ENCODE peak calls at places on chromosomes 1 and 21, in nine cellular contexts. Y is heart left ventricle; F is AG10803; R is SHP77 treated with DMSO at 0.1 percent for 48 hours; S is retina; D is amygdala; U is G401; B is activated naive CD4-positive, alpha-beta T cell; N is naive thymus-derived CD8-positive, alpha-beta T cell. E is an unnamed sample.

GRCh38 chr1:54152696-54153095 is at the start of gene CDCP2:
- DNase-seq in U (no peak), R (no peak), N (no peak), Y (no peak), D (no peak), F (no peak), B (no peak), S (no peak), E (no peak)

GRCh38 chr1:117734403-117734802 is 128.6 kb downstream of the TENT5C start:
- DNase-seq in R (no peak), Y (no peak), N (no peak), F (no peak), B (no peak), D (no peak), U (no peak), S (no peak), E (no peak)

GRCh38 chr1:230158422-230159291 is 91.6 kb downstream of the GALNT2 start:
- DNase-seq in Y (peak), B (no peak), N (no peak), R (peak), F (no peak), U (no peak), S (peak), D (no peak), E (no peak)

GRCh38 chr1:63116016-63116415 is 206.4 kb upstream of the FOXD3 start:
- DNase-seq in B (no peak), D (no peak), U (no peak), S (no peak), N (no peak), F (no peak), R (no peak), Y (no peak), E (no peak)

GRCh38 chr1:78229344-78229743 is 183.6 kb downstream of the GIPC2 start:
- DNase-seq in R (no peak), F (peak), U (no peak), Y (no peak), S (no peak), N (no peak), D (no peak), B (no peak), E (no peak)

GRCh38 chr1:183033205-183033604 is 10.0 kb downstream of the LAMC1 start:
- DNase-seq in S (no peak), F (no peak), B (no peak), D (no peak), Y (no peak), N (no peak), U (no peak), R (no peak), E (no peak)

GRCh38 chr1:172838681-172839313 is 179.9 kb downstream of the FASLG start:
- DNase-seq in S (no peak), F (no peak), U (no peak), Y (no peak), B (no peak), R (no peak), D (no peak), N (no peak), E (no peak)

GRCh38 chr1:119083980-119084379 is 56.5 kb downstream of the WARS2 start:
- DNase-seq in Y (no peak), F (no peak), R (no peak), U (no peak), D (no peak), N (no peak), S (no peak), B (no peak), E (no peak)

GRCh38 chr1:230205719-230206198 is 138.7 kb downstream of the GALNT2 start:
- DNase-seq in F (peak), Y (no peak), S (no peak), U (no peak), R (no peak), D (no peak), B (no peak), N (no peak), E (no peak)

GRCh38 chr1:216433175-216433574 is 9.9 kb upstream of the USH2A start:
- DNase-seq in U (no peak), D (no peak), Y (no peak), B (no peak), N (no peak), R (no peak), F (no peak), S (no peak), E (no peak)

GRCh38 chr1:15826810-15827507 is 19.5 kb upstream of the UQCRHL start:
- DNase-seq in B (no peak), R (no peak), F (no peak), Y (no peak), D (no peak), U (no peak), N (no peak), S (no peak), E (no peak)

GRCh38 chr21:42736646-42737350 is 83.4 kb downstream of the PDE9A start:
- DNase-seq in S (no peak), F (no peak), B (no peak), R (no peak), U (no peak), N (no peak), Y (no peak), D (no peak), E (no peak)

GRCh38 chr1:94027735-94028515 is 93.0 kb downstream of the ABCA4 start:
- DNase-seq in F (no peak), Y (no peak), S (no peak), R (no peak), N (no peak), D (peak), B (no peak), U (no peak), E (no peak)

GRCh38 chr1:220533504-220534109 is 5.7 kb downstream of the MARK1 start:
- DNase-seq in R (no peak), N (no peak), B (no peak), Y (no peak), D (no peak), S (no peak), F (no peak), U (no peak), E (no peak)

GRCh38 chr21:41759214-41759840 is 7.5 kb downstream of the RIPK4 start:
- DNase-seq in N (no peak), Y (no peak), R (no peak), S (no peak), B (no peak), U (no peak), D (no peak), F (no peak), E (no peak)

GRCh38 chr21:14500873-14501272 is 45.2 kb downstream of the SAMSN1 start:
- DNase-seq in N (no peak), F (no peak), R (no peak), D (no peak), B (no peak), U (no peak), S (no peak), Y (no peak), E (no peak)

GRCh38 chr1:56788102-56788501 is 31.1 kb downstream of the FYB2 start:
- DNase-seq in D (no peak), R (no peak), S (no peak), U (peak), N (no peak), B (no peak), Y (no peak), F (no peak), E (no peak)

GRCh38 chr1:212229654-212230053 is 55.6 kb upstream of the PPP2R5A start:
- DNase-seq in F (peak), D (no peak), R (no peak), Y (no peak), S (no peak), B (no peak), N (no peak), U (no peak), E (no peak)

GRCh38 chr1:208835082-208835467 is 590.9 kb upstream of the PLXNA2 start:
- DNase-seq in N (no peak), R (peak), Y (no peak), U (no peak), F (no peak), S (peak), B (no peak), D (no peak), E (no peak)

GRCh38 chr1:60765204-60765603 is 317.2 kb upstream of the NFIA start:
- DNase-seq in R (peak), D (no peak), F (peak), Y (no peak), B (no peak), S (no peak), N (no peak), U (no peak), E (peak)

GRCh38 chr1:8962812-8963669 is 17.4 kb downstream of the CA6 start:
- DNase-seq in F (peak), S (no peak), R (peak), N (no peak), D (no peak), U (peak), B (no peak), Y (no peak), E (no peak)

GRCh38 chr1:116489231-116489697 is 81.6 kb downstream of the CD58 start:
- DNase-seq in Y (no peak), S (no peak), D (no peak), R (no peak), F (no peak), U (no peak), B (no peak), N (no peak), E (no peak)

GRCh38 chr1:206803221-206803730 is 31.0 kb upstream of the IL10 start:
- DNase-seq in S (no peak), B (peak), F (no peak), Y (no peak), U (no peak), N (peak), D (no peak), R (no peak), E (no peak)

GRCh38 chr1:1354271-1355247 is 3.8 kb downstream of the MXRA8 start:
- DNase-seq in R (no peak), F (no peak), Y (no peak), S (no peak), D (no peak), U (no peak), N (no peak), B (peak), E (no peak)

GRCh38 chr1:112636597-112637256 is 17.1 kb downstream of the CAPZA1 start:
- DNase-seq in S (no peak), R (no peak), F (no peak), Y (no peak), N (no peak), B (no peak), D (no peak), U (no peak), E (no peak)